ENCODE peak calls at places on chromosomes 11 and 22, in five cellular contexts. X is B cell, G is HCT116, V is dorsolateral prefrontal cortex, M is uterus. S is an unnamed sample.

GRCh38 chr11:32893091-32893946 is 708 bp downstream of the QSER1 start:
- DNase-seq in X (peak), M (peak), G (no peak), V (peak), S (no peak)

GRCh38 chr11:2862395-2862949 is 23.1 kb downstream of the CDKN1C start:
- DNase-seq in V (no peak), G (no peak), M (no peak), X (no peak), S (no peak)

GRCh38 chr11:93476796-93477195 is 66.4 kb downstream of the SMCO4 start:
- DNase-seq in M (no peak), G (no peak), X (no peak), V (no peak), S (peak)

GRCh38 chr11:120394119-120394518 is 57.9 kb downstream of the ARHGEF12 start:
- DNase-seq in M (no peak), G (no peak), X (no peak), V (no peak), S (no peak)

GRCh38 chr11:124839051-124839971 is 25.9 kb upstream of the ROBO3 start:
- DNase-seq in M (no peak), G (no peak), V (no peak), X (no peak), S (no peak)

GRCh38 chr11:62508336-62509058 is 38.1 kb downstream of the AHNAK start:
- DNase-seq in V (peak), M (peak), G (peak), X (peak), S (peak)

GRCh38 chr22:17167486-17167885 is 8.4 kb upstream of the HDHD5 start:
- DNase-seq in M (no peak), G (no peak), X (no peak), V (no peak), S (peak)

GRCh38 chr22:22343603-22344276 is 99.2 kb downstream of the VPREB1 start:
- DNase-seq in M (no peak), V (no peak), X (peak), G (no peak), S (no peak)

GRCh38 chr22:50525991-50526848 is 822 bp upstream of the SCO2 start:
- DNase-seq in G (no peak), M (peak), V (no peak), X (peak), S (no peak)

GRCh38 chr11:97739892-97740782 is 1280.6 kb upstream of the CNTN5 start:
- DNase-seq in V (no peak), X (no peak), G (no peak), M (no peak), S (peak)

GRCh38 chr11:105609832-105610781 is at the start of gene GRIA4:
- DNase-seq in G (no peak), X (no peak), M (no peak), V (peak), S (no peak)

GRCh38 chr11:36713715-36714114 is 115.7 kb upstream of the RAG2 start:
- DNase-seq in X (no peak), V (no peak), M (no peak), G (no peak), S (no peak)

DNA sequence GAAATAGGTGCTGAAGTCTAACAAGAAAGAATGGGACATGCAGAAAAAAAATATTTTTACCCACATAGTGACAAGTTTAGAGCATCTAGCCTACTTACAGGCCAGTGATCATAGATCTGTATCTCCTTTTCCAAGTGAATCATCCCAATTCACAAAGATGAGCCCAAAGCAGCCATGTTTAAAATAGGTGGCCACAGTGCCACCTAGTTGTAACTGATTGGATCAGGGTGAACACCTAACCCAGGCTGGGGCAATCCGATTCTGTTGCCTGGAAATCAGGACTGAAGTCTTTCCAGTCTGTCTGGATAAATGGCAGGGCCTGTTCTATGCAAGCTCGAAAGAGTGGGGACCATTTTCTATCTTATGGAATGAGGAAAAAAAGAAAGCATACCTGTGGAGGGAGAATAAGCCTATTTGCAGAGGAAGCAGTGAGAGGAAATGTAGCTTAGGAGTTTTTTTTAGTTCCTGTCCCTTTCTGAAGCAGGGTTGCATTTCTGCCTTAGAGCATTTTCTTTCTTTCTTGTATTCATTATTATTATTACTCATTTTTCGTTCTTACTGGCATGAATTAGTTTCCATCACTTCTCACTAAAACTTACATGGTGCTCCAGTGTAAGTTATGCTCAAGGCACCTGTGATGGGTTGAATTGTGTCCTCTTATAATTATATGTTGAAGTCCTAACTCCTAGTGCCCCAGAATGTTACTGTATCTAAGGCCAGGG is 113.2 kb upstream of the RAG2 start:
- DNase-seq in V (no peak), G (no peak), M (no peak), X (no peak), S (no peak)
- TF ChIP-seq CTCF in V (no peak), G (peak), M (no peak), X (no peak), S (peak)

GRCh38 chr11:10072142-10072541 is 221.9 kb downstream of the SBF2 start:
- DNase-seq in M (no peak), X (no peak), G (no peak), V (no peak), S (no peak)

GRCh38 chr11:10067629-10068300 is 226.3 kb downstream of the SBF2 start:
- DNase-seq in V (no peak), G (no peak), M (no peak), X (no peak), S (no peak)

GRCh38 chr11:10064828-10065227 is 229.2 kb downstream of the SBF2 start:
- DNase-seq in V (no peak), X (no peak), M (no peak), G (no peak), S (no peak)

DNA sequence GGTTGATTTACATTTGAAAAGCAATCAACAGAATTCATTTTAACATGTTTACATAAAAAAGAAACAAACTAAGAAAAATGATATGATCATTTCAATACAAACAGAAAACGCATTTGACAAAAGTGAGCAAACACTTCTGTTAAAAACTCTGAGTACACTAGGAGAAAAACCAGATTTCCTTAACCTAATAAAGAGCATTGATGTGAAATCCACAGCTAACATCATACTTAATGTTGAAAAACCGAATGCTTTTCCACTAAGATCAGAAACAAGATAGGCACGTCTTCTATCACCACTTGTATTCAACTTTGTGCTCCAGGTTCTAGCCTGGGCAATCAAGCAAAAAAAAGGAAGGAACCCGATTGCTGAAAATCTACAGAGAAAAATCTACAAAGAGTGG is 227.6 kb downstream of the SBF2 start:
- DNase-seq in M (no peak), V (no peak), X (no peak), G (no peak), S (peak)
- TF ChIP-seq CTCF in M (no peak), V (no peak), X (no peak), G (no peak), S (no peak)

GRCh38 chr11:58068640-58069039 is 37.9 kb downstream of the OR6Q1 start:
- DNase-seq in M (no peak), V (no peak), X (no peak), G (no peak), S (no peak)
- TF ChIP-seq CTCF in M (no peak), V (no peak), X (no peak), G (peak), S (no peak)

DNA sequence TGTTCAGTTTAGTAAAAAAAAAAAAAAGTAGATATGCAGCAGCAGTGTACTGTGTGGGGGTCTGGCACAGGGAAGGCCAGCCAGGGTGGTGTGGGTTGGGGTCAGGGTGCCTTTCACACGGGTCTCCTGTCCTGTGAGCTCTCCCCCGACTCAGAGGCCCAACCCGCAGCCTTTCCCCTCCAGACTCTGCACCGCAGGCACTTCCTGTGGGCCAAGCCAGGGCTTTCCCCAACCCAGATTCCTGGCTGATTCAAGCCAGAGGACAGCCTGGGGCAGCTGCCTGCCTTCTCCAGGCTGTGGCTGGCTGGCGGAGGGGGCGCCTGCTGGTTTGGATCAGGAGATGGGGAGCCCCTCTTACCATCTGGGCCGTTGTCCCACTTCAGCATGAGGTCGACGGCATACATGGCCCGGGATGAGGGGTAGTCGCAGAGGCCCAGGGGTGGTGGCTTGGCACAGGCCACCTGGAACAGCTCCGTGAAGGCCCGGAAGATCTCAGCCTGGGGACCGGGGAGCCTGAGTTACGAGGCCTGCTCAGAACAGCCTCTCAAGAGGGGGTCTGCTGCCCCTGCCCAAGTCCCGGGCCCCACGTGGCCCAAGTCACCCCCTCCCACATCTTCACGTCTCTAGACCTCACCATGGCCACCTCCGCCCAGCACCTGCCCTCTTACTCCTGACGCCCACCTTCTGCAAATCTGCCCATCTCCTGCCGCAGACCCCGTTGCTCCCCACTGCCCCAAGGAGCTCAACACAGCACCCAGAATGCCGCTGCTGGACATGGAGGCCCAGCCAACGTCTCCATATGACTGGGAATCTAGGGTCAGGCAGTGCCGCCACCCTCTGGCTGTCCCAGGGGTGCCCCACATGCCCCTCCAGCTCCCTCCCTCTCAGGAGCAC is 17.3 kb downstream of the TSPO start:
- DNase-seq in M (no peak), G (no peak), X (no peak), V (no peak), S (no peak)
- TF ChIP-seq CTCF in M (no peak), G (no peak), X (no peak), V (no peak), S (no peak)

S was measured in LNCaP clone FGC.